ENCODE peak calls at places on chromosome 15, in six cellular contexts. K is cardiac septum; B is ACHN; F is renal cortical epithelial cell; O is GM04504; H is activated CD4-positive, CD25-positive, alpha-beta regulatory T cell treated with anti-CD3 and anti-CD28 coated beads, Interleukin-2, amount 50 U/mL, for 72 hours. R is an unnamed sample.
A peak's percentile ranks its signal among the peaks of the same experiment; 100 is the strongest.

GRCh38 chr15:73284073-73284472 is 84.7 kb downstream of the HCN4 start:
- DNase-seq in K (no peak), B (peak; percentile 28), F (no peak), O (no peak), H (no peak), R (peak; percentile 36)

GRCh38 chr15:40239671-40240618 is 1.1 kb downstream of the PAK6 start:
- DNase-seq in B (no peak), K (no peak), O (no peak), F (peak; percentile 40), H (no peak), R (peak; percentile 84)

GRCh38 chr15:44790215-44790614 is 53.9 kb downstream of the TRIM69 start:
- DNase-seq in K (no peak), O (no peak), B (no peak), H (no peak), F (no peak), R (no peak)

GRCh38 chr15:60773255-60773654 is 294.3 kb upstream of the ICE2 start:
- DNase-seq in F (no peak), H (no peak), K (no peak), B (no peak), O (no peak), R (no peak)

GRCh38 chr15:45442497-45443135 is 64.3 kb upstream of the GATM start:
- DNase-seq in O (peak; percentile 75), B (peak; percentile 58), H (no peak), K (no peak), F (peak; percentile 92), R (peak; percentile 68)

GRCh38 chr15:97517726-97518125 is 442.8 kb upstream of the ARRDC4 start:
- DNase-seq in B (no peak), F (no peak), O (no peak), K (no peak), H (no peak), R (no peak)

GRCh38 chr15:67678948-67679347 is 136.4 kb downstream of the MAP2K5 start:
- DNase-seq in B (no peak), K (no peak), F (no peak), H (no peak), O (no peak), R (no peak)

GRCh38 chr15:63890617-63891016 is 56.9 kb upstream of the HERC1 start:
- DNase-seq in O (no peak), B (no peak), K (no peak), H (no peak), F (no peak), R (no peak)

GRCh38 chr15:70701891-70702568 is 61.3 kb downstream of the UACA start:
- DNase-seq in O (no peak), H (no peak), B (peak; percentile 58), K (no peak), F (peak; percentile 89), R (peak; percentile 71)

GRCh38 chr15:41917767-41918430 is 24.0 kb upstream of the SPTBN5 start:
- DNase-seq in B (peak; percentile 41), F (peak; percentile 49), O (peak; percentile 47), K (no peak), H (no peak), R (peak; percentile 86)

GRCh38 chr15:49313650-49314049 is 109.4 kb upstream of the FGF7 start:
- DNase-seq in H (no peak), F (peak; percentile 64), B (peak; percentile 41), O (peak; percentile 61), K (no peak), R (peak; percentile 61)

GRCh38 chr15:89104172-89104564 is 15.9 kb downstream of the ABHD2 start:
- DNase-seq in B (peak; percentile 33), O (no peak), H (no peak), K (no peak), F (peak; percentile 71), R (peak; percentile 22)

GRCh38 chr15:84033793-84034553 is 201.6 kb upstream of the GOLGA6L4 start:
- DNase-seq in B (no peak), K (no peak), O (no peak), F (no peak), H (no peak), R (peak; percentile 7)

GRCh38 chr15:69373406-69373805 is 40.7 kb upstream of the KIF23 start:
- DNase-seq in F (no peak), B (no peak), H (no peak), O (no peak), K (no peak), R (no peak)

GRCh38 chr15:29126208-29126536 is 143.4 kb downstream of the NSMCE3 start:
- DNase-seq in B (no peak), O (no peak), H (no peak), F (no peak), K (no peak), R (no peak)

GRCh38 chr15:65311760-65312159 is 7.3 kb downstream of the RNU5B-1 start:
- DNase-seq in F (no peak), B (no peak), O (no peak), K (no peak), H (no peak), R (no peak)

R was measured in M059J.